ENCODE peak calls at places on chromosomes 3 and 15, in nine cellular contexts. Z is HepG2, D is breast epithelium, S is tibial nerve, A is adrenal gland, Y is left ventricle myocardium inferior, C is neural progenitor cell, R is A549, E is GM23338. N is an unnamed sample.

GRCh38 chr3:36804295-36805055 is 40.1 kb upstream of the DCLK3 start:
- DNase-seq in Z (no peak), D (no peak), S (no peak), A (no peak), Y (no peak), C (peak), R (no peak), E (peak), N (no peak)

GRCh38 chr3:102444101-102444500 is 9.3 kb downstream of the ZPLD1 start:
- DNase-seq in Z (no peak), D (no peak), S (no peak), A (no peak), Y (no peak), C (no peak), R (no peak), E (no peak), N (peak)

GRCh38 chr15:77025471-77025901 is 30.6 kb downstream of the PSTPIP1 start:
- DNase-seq in Z (no peak), D (peak), S (no peak), A (peak), Y (no peak), C (peak), R (no peak), E (no peak), N (no peak)

GRCh38 chr3:10557783-10558373 is 52.5 kb upstream of the ATP2B2 start:
- DNase-seq in Z (no peak), D (peak), S (no peak), A (peak), Y (no peak), C (no peak), R (peak), E (no peak), N (no peak)

GRCh38 chr15:52280326-52281084 is 15.1 kb downstream of the MYO5C start:
- DNase-seq in Z (peak), D (no peak), S (no peak), A (no peak), Y (no peak), C (no peak), R (no peak), E (no peak), N (peak)

GRCh38 chr3:122998856-122999255 is 28.7 kb downstream of the SEMA5B start:
- DNase-seq in Z (no peak), D (no peak), S (no peak), A (no peak), Y (no peak), C (no peak), R (no peak), E (no peak), N (no peak)

GRCh38 chr3:108757404-108757982 is at the start of gene RETNLB:
- DNase-seq in Z (no peak), D (no peak), S (no peak), A (no peak), Y (no peak), C (no peak), R (no peak), E (no peak), N (no peak)

GRCh38 chr15:95937128-95937528 is 393.4 kb upstream of the NR2F2 start:
- DNase-seq in Z (no peak), D (no peak), S (no peak), A (no peak), Y (no peak), C (no peak), R (no peak), E (no peak), N (no peak)

GRCh38 chr3:56459719-56460118 is 8.5 kb downstream of the ERC2 start:
- DNase-seq in Z (no peak), D (no peak), S (no peak), A (no peak), Y (no peak), C (no peak), R (no peak), E (no peak), N (no peak)

GRCh38 chr15:41655716-41656115 is 4.5 kb upstream of the MGA start:
- DNase-seq in Z (no peak), D (no peak), S (no peak), A (no peak), Y (no peak), C (no peak), R (no peak), E (no peak), N (no peak)

GRCh38 chr15:50137330-50137761 is 18.3 kb upstream of the ATP8B4 start:
- DNase-seq in Z (no peak), D (no peak), S (no peak), A (peak), Y (no peak), C (no peak), R (peak), E (no peak), N (peak)

GRCh38 chr3:151227438-151228290 is 24.6 kb upstream of the GPR171 start:
- DNase-seq in Z (peak), D (peak), S (peak), A (peak), Y (peak), C (peak), R (peak), E (peak), N (peak)

GRCh38 chr15:45091161-45091560 is 22.8 kb downstream of the DUOX2 start:
- DNase-seq in Z (peak), D (no peak), S (no peak), A (no peak), Y (no peak), C (no peak), R (peak), E (no peak), N (no peak)

GRCh38 chr15:85676332-85676731 is 118.4 kb downstream of the KLHL25 start:
- DNase-seq in Z (no peak), D (no peak), S (no peak), A (no peak), Y (no peak), C (no peak), R (no peak), E (no peak), N (no peak)

GRCh38 chr3:24829632-24830229 is 335.1 kb upstream of the THRB start:
- DNase-seq in Z (no peak), D (no peak), S (no peak), A (no peak), Y (no peak), C (peak), R (peak), E (peak), N (peak)

GRCh38 chr3:35639251-35640185 is at the start of gene ARPP21:
- DNase-seq in Z (no peak), D (no peak), S (no peak), A (no peak), Y (no peak), C (peak), R (peak), E (peak), N (no peak)

GRCh38 chr3:111712294-111713180 is 117.4 kb upstream of the ZBED2 start:
- DNase-seq in Z (no peak), D (no peak), S (no peak), A (no peak), Y (no peak), C (peak), R (no peak), E (no peak), N (no peak)

GRCh38 chr3:178072391-178072790 is 463.8 kb upstream of the KCNMB2 start:
- DNase-seq in Z (no peak), D (no peak), S (no peak), A (no peak), Y (no peak), C (no peak), R (no peak), E (no peak), N (peak)

GRCh38 chr15:93829115-93829849 is 402.1 kb upstream of the MCTP2 start:
- DNase-seq in Z (no peak), D (no peak), S (no peak), A (peak), Y (no peak), C (no peak), R (peak), E (no peak), N (no peak)

GRCh38 chr3:183439510-183439909 is 11.1 kb upstream of the MCF2L2 start:
- DNase-seq in Z (no peak), D (no peak), S (no peak), A (no peak), Y (no peak), C (no peak), R (no peak), E (no peak), N (no peak)

GRCh38 chr3:128490650-128491070 is 2.3 kb downstream of the GATA2 start:
- DNase-seq in Z (no peak), D (no peak), S (no peak), A (no peak), Y (no peak), C (no peak), R (no peak), E (no peak), N (no peak)

GRCh38 chr3:196499061-196499460 is 4.5 kb downstream of the RNF168 start:
- DNase-seq in Z (no peak), D (no peak), S (no peak), A (no peak), Y (no peak), C (no peak), R (no peak), E (no peak), N (no peak)

GRCh38 chr3:10408680-10409079 is 87.8 kb upstream of the SEC13 start:
- DNase-seq in Z (no peak), D (no peak), S (no peak), A (no peak), Y (no peak), C (no peak), R (no peak), E (no peak), N (no peak)

GRCh38 chr3:114624676-114625181 is 330.9 kb downstream of the TIGIT start:
- DNase-seq in Z (peak), D (peak), S (peak), A (peak), Y (peak), C (no peak), R (peak), E (no peak), N (no peak)

GRCh38 chr15:58060575-58060974 is 4.9 kb downstream of the ALDH1A2 start:
- DNase-seq in Z (no peak), D (no peak), S (no peak), A (no peak), Y (no peak), C (no peak), R (no peak), E (no peak), N (no peak)

GRCh38 chr15:58515807-58516206 is 84.0 kb downstream of the LIPC start:
- DNase-seq in Z (no peak), D (no peak), S (no peak), A (no peak), Y (no peak), C (no peak), R (no peak), E (no peak), N (no peak)

GRCh38 chr3:81909756-81910155 is 148.3 kb upstream of the GBE1 start:
- DNase-seq in Z (no peak), D (no peak), S (no peak), A (no peak), Y (no peak), C (no peak), R (no peak), E (no peak), N (no peak)

GRCh38 chr3:53159415-53160135 is 1.4 kb upstream of the PRKCD start:
- DNase-seq in Z (peak), D (no peak), S (no peak), A (no peak), Y (no peak), C (peak), R (peak), E (peak), N (peak)

GRCh38 chr3:38582316-38582715 is 67.2 kb downstream of the SCN5A start:
- DNase-seq in Z (no peak), D (no peak), S (no peak), A (no peak), Y (no peak), C (no peak), R (no peak), E (no peak), N (no peak)

GRCh38 chr15:69893863-69894262 is 203.9 kb downstream of the TLE3 start:
- DNase-seq in Z (no peak), D (no peak), S (no peak), A (no peak), Y (peak), C (peak), R (no peak), E (peak), N (no peak)

GRCh38 chr3:10816019-10816862 is at the start of gene SLC6A11:
- DNase-seq in Z (peak), D (no peak), S (no peak), A (no peak), Y (no peak), C (peak), R (no peak), E (peak), N (peak)

GRCh38 chr3:113746955-113747718 is at the start of gene ATP6V1A:
- DNase-seq in Z (peak), D (peak), S (no peak), A (peak), Y (peak), C (peak), R (peak), E (peak), N (no peak)

GRCh38 chr3:120145498-120146285 is 51.4 kb upstream of the GSK3B start:
- DNase-seq in Z (no peak), D (no peak), S (no peak), A (no peak), Y (no peak), C (no peak), R (peak), E (no peak), N (no peak)

DNA sequence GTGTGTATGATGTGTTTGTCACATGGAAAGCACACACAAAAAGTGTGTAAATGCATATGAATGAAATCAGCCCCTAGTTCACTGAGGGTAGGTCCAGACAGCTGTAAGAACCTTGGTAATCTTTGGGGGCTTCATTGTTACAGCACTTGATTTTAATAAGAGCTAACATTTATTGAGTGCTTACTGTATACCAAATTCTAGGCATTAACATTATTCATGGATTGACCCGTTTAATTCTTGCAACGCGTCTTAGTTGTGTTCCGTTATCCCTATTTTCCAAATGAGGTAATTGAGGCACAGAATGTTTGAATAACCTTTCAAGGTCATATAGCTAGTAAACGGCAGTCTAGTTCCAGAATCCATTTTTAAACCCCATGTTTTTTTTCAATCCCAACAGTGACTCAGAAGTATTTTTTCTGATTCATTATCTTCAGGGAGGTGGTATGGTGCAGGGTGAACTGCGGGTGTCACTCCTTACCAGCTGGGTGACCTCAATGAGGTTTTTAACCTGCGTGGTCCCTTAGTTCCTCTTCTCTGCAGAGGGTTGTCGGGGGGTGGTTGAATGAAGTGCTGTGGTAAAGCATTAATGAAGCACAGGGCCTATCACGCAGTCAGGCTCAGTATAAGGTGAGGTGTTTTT is 14.2 kb downstream of the RAB8B start:
- DNase-seq in Z (no peak), D (no peak), S (no peak), A (no peak), Y (no peak), C (no peak), R (no peak), E (no peak), N (no peak)
- TF ChIP-seq CTCF in Z (no peak), D (no peak), S (no peak), A (no peak), Y (no peak), C (no peak), R (no peak), E (peak), N (no peak)

GRCh38 chr3:12935861-12936830 is 94.8 kb upstream of the RPL32 start:
- DNase-seq in Z (no peak), D (no peak), S (no peak), A (no peak), Y (no peak), C (no peak), R (no peak), E (no peak), N (no peak)

GRCh38 chr3:12940854-12941253 is 99.5 kb upstream of the RPL32 start:
- DNase-seq in Z (no peak), D (no peak), S (no peak), A (no peak), Y (no peak), C (no peak), R (no peak), E (no peak), N (no peak)

GRCh38 chr3:12941495-12942023 is 100.2 kb upstream of the RPL32 start:
- DNase-seq in Z (no peak), D (no peak), S (no peak), A (no peak), Y (no peak), C (no peak), R (no peak), E (no peak), N (no peak)

GRCh38 chr3:12938258-12938711 is 96.9 kb upstream of the RPL32 start:
- DNase-seq in Z (no peak), D (no peak), S (peak), A (no peak), Y (no peak), C (no peak), R (no peak), E (no peak), N (peak)

DNA sequence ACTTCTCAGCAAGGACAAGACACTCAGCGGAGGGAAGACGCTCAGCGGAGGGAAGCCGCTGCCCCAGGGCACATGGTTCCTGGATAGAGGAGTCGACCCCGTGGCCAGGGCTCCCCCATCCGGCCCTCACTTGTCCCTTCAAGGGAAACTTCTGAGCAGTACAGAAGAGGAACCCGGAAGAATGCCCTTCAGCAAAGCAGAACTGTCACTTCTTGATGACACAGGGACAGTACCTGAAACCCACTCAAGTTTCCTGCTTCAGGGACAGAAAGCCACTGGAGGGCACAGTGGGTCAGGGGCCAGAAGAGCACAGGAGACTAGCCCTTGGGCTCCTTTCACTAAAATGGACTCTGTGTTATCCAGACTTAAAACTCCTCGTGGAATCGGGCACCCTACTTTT is 97.8 kb upstream of the RPL32 start:
- DNase-seq in Z (no peak), D (no peak), S (no peak), A (no peak), Y (no peak), C (no peak), R (no peak), E (no peak), N (no peak)
- H3K27ac ChIP-seq in Z (no peak), D (peak), S (peak), A (no peak), Y (peak), C (no peak), R (no peak), E (no peak), N (no peak)

GRCh38 chr3:155362808-155363689 is 69.6 kb upstream of the STRIT1 start:
- DNase-seq in Z (no peak), D (no peak), S (no peak), A (no peak), Y (no peak), C (peak), R (no peak), E (peak), N (peak)
- H3K4me3 ChIP-seq in Z (no peak), D (no peak), S (no peak), A (no peak), Y (no peak), C (peak), R (no peak), E (peak), N (no peak)

GRCh38 chr3:187066228-187066995 is 72.9 kb downstream of the RPL39L start:
- DNase-seq in Z (peak), D (no peak), S (no peak), A (no peak), Y (no peak), C (peak), R (peak), E (peak), N (peak)
- TF ChIP-seq CTCF in Z (peak), D (no peak), S (no peak), A (no peak), Y (peak), C (peak), R (no peak), E (peak), N (peak)

GRCh38 chr3:50521572-50521971 is 18.1 kb upstream of the CACNA2D2 start:
- DNase-seq in Z (no peak), D (no peak), S (no peak), A (no peak), Y (no peak), C (no peak), R (no peak), E (no peak), N (no peak)

GRCh38 chr3:50523170-50523865 is 19.9 kb upstream of the CACNA2D2 start:
- DNase-seq in Z (no peak), D (no peak), S (no peak), A (no peak), Y (no peak), C (peak), R (no peak), E (no peak), N (no peak)

GRCh38 chr3:50518441-50518840 is 15.0 kb upstream of the CACNA2D2 start:
- DNase-seq in Z (no peak), D (no peak), S (no peak), A (no peak), Y (no peak), C (no peak), R (no peak), E (no peak), N (no peak)

GRCh38 chr3:50519471-50520089 is 16.1 kb upstream of the CACNA2D2 start:
- DNase-seq in Z (peak), D (peak), S (peak), A (peak), Y (peak), C (peak), R (peak), E (peak), N (peak)

DNA sequence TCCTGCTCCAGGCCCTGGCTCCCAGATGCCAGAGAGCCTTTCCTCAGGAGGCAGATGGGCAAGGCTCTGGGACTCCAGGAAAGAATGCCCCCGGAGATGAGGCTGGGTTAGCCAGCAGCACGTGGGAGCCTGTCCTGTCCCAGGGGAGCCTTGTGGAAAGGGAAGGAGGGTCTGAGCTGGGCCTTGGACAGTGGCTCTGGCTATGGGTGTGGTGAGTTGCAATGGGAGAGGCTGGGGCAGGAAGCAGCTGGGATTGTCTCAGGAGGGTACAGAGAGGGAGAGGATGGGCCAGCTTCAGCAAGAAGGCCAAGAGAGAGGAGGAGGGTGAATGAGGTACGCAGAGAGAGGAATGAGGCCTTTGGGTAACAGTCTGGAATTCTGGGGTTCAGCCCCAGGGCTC is 17.4 kb upstream of the CACNA2D2 start:
- DNase-seq in Z (no peak), D (no peak), S (no peak), A (no peak), Y (no peak), C (no peak), R (no peak), E (no peak), N (no peak)
- H3K27ac ChIP-seq in Z (no peak), D (no peak), S (no peak), A (no peak), Y (no peak), C (no peak), R (no peak), E (peak), N (no peak)